ENCODE peak calls at places on chromosomes 1 and 21, in five cellular contexts. Q is heart right ventricle, Y is right lobe of liver, I is GM23248, X is mesendoderm. M is an unnamed sample.

GRCh38 chr1:5597171-5597864 is 394.9 kb downstream of the NPHP4 start:
- DNase-seq in X (no peak), Y (no peak), I (no peak), Q (no peak), M (no peak)

GRCh38 chr1:107326823-107327445 is 186.1 kb downstream of the NTNG1 start:
- DNase-seq in Q (no peak), Y (no peak), I (peak; percentile 47), X (no peak), M (no peak)

GRCh38 chr21:46509760-46510159 is 51.1 kb downstream of the DIP2A start:
- DNase-seq in Q (no peak), I (no peak), Y (no peak), X (no peak), M (no peak)

GRCh38 chr1:107076846-107077245 is 20.4 kb downstream of the PRMT6 start:
- DNase-seq in X (peak; percentile 72), I (peak; percentile 91), Q (no peak), Y (no peak), M (no peak)

GRCh38 chr1:150973258-150973825 is 1.3 kb downstream of the CERS2 start:
- DNase-seq in I (peak; percentile 61), Q (peak; percentile 29), X (no peak), Y (peak; percentile 44), M (no peak)

GRCh38 chr1:113940365-113941244 is 11.5 kb downstream of the HIPK1 start:
- DNase-seq in Q (no peak), Y (no peak), I (no peak), X (no peak), M (peak; percentile 31)

GRCh38 chr1:17567582-17567981 is 28.1 kb downstream of the ARHGEF10L start:
- DNase-seq in I (peak; percentile 88), Y (no peak), X (no peak), Q (no peak), M (no peak)

GRCh38 chr1:18883636-18884418 is 18.5 kb downstream of the ALDH4A1 start:
- DNase-seq in I (peak; percentile 81), X (peak; percentile 79), Q (peak; percentile 80), Y (peak; percentile 78), M (peak; percentile 70)

GRCh38 chr1:232718928-232719927 is 86.0 kb upstream of the MAP10 start:
- DNase-seq in Y (no peak), X (no peak), I (no peak), Q (no peak), M (no peak)

GRCh38 chr1:200979574-200980451 is 43.7 kb downstream of the KIF21B start:
- DNase-seq in I (peak; percentile 15), X (peak; percentile 76), Q (no peak), Y (peak; percentile 36), M (peak; percentile 47)

GRCh38 chr1:240653030-240653429 is 41.1 kb upstream of the GREM2 start:
- DNase-seq in X (no peak), I (no peak), Y (no peak), Q (no peak), M (no peak)

GRCh38 chr1:244224487-244225430 is 173.7 kb downstream of the ZBTB18 start:
- DNase-seq in Q (no peak), X (no peak), I (no peak), Y (no peak), M (no peak)

GRCh38 chr1:36835696-36836095 is 198.6 kb downstream of the GRIK3 start:
- DNase-seq in X (no peak), I (no peak), Y (no peak), Q (no peak), M (no peak)

GRCh38 chr1:216822480-216822879 is 99.3 kb upstream of the ESRRG start:
- DNase-seq in Y (no peak), I (no peak), Q (no peak), X (no peak), M (no peak)

GRCh38 chr1:101918277-101918676 is 78.4 kb downstream of the OLFM3 start:
- DNase-seq in I (no peak), Q (no peak), Y (no peak), X (no peak), M (no peak)

GRCh38 chr1:153190373-153190772 is 12.9 kb upstream of the LELP1 start:
- DNase-seq in X (peak; percentile 39), Y (no peak), I (peak; percentile 5), Q (no peak), M (no peak)

GRCh38 chr1:235637756-235638155 is 11.8 kb downstream of the GNG4 start:
- DNase-seq in X (no peak), I (no peak), Y (no peak), Q (no peak), M (no peak)

GRCh38 chr21:42332557-42332956 is 17.3 kb upstream of the TFF3 start:
- DNase-seq in Y (no peak), I (no peak), Q (no peak), X (no peak), M (no peak)

GRCh38 chr1:41328011-41328615 is 33.1 kb upstream of the FOXO6 start:
- DNase-seq in I (no peak), Y (no peak), Q (no peak), X (no peak), M (no peak)

GRCh38 chr1:189350983-189351616 is 1126.6 kb downstream of the BRINP3 start:
- DNase-seq in X (no peak), Q (no peak), I (no peak), Y (no peak), M (no peak)

GRCh38 chr1:225425211-225425786 is 2.5 kb downstream of the LBR start:
- DNase-seq in Q (no peak), I (peak; percentile 71), X (peak; percentile 96), Y (no peak), M (no peak)

GRCh38 chr1:156852414-156852874 is 6.5 kb downstream of the INSRR start:
- DNase-seq in I (peak; percentile 25), Q (peak; percentile 84), X (no peak), Y (peak; percentile 90), M (no peak)

GRCh38 chr1:234620786-234621468 is 10.9 kb upstream of the IRF2BP2 start:
- DNase-seq in Y (no peak), Q (no peak), X (no peak), I (no peak), M (no peak)

GRCh38 chr1:59485949-59486348 is 189.1 kb downstream of the FGGY start:
- DNase-seq in I (no peak), Q (no peak), X (no peak), Y (no peak), M (no peak)

GRCh38 chr1:22074803-22075202 is 22.3 kb downstream of the CDC42 start:
- DNase-seq in Q (no peak), I (no peak), X (no peak), Y (no peak), M (no peak)

GRCh38 chr1:22078133-22078532 is 25.6 kb downstream of the CDC42 start:
- DNase-seq in I (no peak), Q (no peak), Y (no peak), X (no peak), M (no peak)

GRCh38 chr1:22076346-22076745 is 23.8 kb downstream of the CDC42 start:
- DNase-seq in I (no peak), Y (no peak), Q (no peak), X (no peak), M (no peak)

GRCh38 chr1:22077728-22078127 is 25.2 kb downstream of the CDC42 start:
- DNase-seq in Y (no peak), Q (no peak), X (no peak), I (peak; percentile 81), M (no peak)

DNA sequence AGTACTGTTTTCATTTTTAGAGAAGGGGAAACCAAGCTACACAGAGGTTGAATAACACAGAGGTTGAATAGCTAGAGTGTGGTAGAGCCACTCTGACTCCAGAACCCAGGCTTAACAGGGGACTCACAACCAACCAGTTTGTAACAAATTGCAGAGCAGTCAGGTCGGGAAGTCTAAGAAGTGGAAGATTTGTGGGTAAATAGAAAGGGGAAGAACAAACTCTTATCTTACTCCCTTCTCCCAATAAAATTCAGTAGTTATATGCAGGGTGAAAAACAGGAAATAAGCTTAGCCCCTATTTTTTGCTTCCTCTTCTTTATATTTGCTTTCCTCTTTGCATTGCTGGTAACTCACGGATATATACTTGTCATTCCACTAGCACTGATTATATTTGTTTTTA is 23.2 kb downstream of the CDC42 start:
- DNase-seq in I (no peak), X (no peak), Q (no peak), Y (no peak), M (no peak)
- H3K4me3 ChIP-seq in I (no peak overlapping the region), X (no peak overlapping the region), Q (no peak overlapping the region), Y (no peak overlapping the region), M (no peak overlapping the region)

DNA sequence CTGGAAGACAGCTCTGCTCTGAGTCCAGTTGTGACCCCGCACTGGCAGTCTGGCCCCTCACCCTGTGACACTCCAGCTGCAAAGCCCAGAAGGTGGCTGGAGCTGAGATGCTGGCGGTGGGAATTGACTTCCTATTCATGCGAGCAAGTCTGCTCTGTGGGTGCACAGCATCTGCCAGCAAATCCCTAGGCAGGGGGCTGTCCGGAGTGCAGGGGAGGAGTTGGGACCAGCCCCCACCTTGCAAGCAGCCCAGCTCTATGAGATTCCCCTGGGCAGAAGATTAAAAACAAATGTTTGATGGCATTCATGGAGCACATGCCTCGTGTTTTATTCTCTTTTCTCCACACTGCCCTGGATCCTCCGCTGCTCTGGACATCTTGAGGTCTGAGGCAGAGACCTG is 596.9 kb downstream of the KIF26B start:
- DNase-seq in Q (no peak), X (no peak), Y (no peak), I (no peak), M (no peak)
- H3K27ac ChIP-seq in Q (no peak overlapping the region), X (no peak overlapping the region), Y (no peak overlapping the region), I (no peak overlapping the region), M (no peak overlapping the region)

GRCh38 chr1:219560856-219561255 is 52.0 kb downstream of the ZC3H11B start:
- DNase-seq in Y (no peak), X (no peak), Q (no peak), I (no peak), M (no peak)

GRCh38 chr1:219554109-219554508 is 58.8 kb downstream of the ZC3H11B start:
- DNase-seq in X (no peak), Y (no peak), Q (no peak), I (no peak), M (no peak)

GRCh38 chr1:219555802-219556201 is 57.1 kb downstream of the ZC3H11B start:
- DNase-seq in Q (no peak), Y (no peak), X (no peak), I (peak; percentile 69), M (no peak)

GRCh38 chr1:219550171-219550570 is 62.7 kb downstream of the ZC3H11B start:
- DNase-seq in I (no peak), Y (no peak), X (no peak), Q (no peak), M (no peak)

GRCh38 chr1:219555031-219555667 is 57.8 kb downstream of the ZC3H11B start:
- DNase-seq in Y (no peak), I (peak; percentile 79), X (peak; percentile 97), Q (no peak), M (no peak)
- H3K4me3 ChIP-seq in Y (no peak overlapping the region), I (no peak overlapping the region), X (no peak overlapping the region), Q (no peak overlapping the region), M (no peak overlapping the region)

DNA sequence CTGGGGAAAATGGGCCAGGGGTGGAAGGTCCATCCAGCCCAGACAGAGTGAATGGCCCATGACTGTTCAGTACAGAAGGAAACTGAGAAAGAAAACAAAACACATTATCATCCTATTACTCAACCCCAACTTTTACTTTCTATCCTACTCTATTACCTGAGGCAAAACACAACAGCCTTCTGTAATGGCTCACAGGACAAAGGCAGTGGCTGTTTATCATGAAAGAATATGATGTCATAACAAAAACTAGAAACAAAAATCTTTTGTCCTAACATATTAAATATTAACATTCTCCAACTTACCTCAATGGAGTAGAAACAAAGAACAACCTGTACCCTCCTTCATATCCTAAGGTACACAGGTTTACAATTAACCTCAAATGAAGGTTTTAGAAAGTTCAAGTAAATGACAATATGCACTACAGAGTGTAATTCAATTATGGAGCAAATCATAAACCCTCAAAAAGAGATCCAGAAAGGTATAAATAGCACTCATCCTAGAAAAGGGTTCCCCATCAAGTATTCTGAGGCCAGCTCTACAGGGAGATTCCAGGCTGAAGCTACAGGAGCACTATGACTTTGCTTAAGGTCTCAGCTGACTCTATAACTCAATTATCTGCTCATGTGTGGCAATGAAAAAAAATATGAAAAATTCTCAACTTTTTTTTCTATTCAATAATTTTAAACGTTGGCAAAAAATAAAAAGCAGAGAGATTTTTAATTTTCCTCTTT is 15.1 kb downstream of the ELK4 start:
- DNase-seq in Y (no peak), I (no peak), X (no peak), Q (no peak), M (no peak)
- H3K27ac ChIP-seq in Y (no peak overlapping the region), I (no peak overlapping the region), X (no peak overlapping the region), Q (no peak overlapping the region), M (no peak overlapping the region)

M was measured in naive thymus-derived CD4-positive, alpha-beta T cell.